ENCODE peak calls at places on chromosomes 16 and 17, in nine cellular contexts. J is T-helper 2 cell; F is NCI-H774; O is Right ventricle myocardium superior; D is HS-5; T is WTC11; Q is body of pancreas; A is naive thymus-derived CD4-positive, alpha-beta T cell; V is GM04504. P is an unnamed sample.

GRCh38 chr17:81951785-81952684 is 5.0 kb upstream of the MYADML2 start:
- DNase-seq in D (no peak), V (no peak), A (no peak), T (no peak), F (no peak), Q (no peak), J (no peak), O (no peak), P (no peak)

GRCh38 chr16:30092373-30093010 is 768 bp upstream of the TBX6 start:
- DNase-seq in D (no peak), O (peak; percentile 88), A (no peak), V (no peak), T (peak; percentile 86), F (peak; percentile 75), J (peak; percentile 71), Q (peak; percentile 57), P (peak; percentile 92)

GRCh38 chr16:78460428-78460827 is 361.0 kb downstream of the WWOX start:
- DNase-seq in V (no peak), Q (no peak), A (no peak), O (no peak), J (no peak), T (no peak), F (no peak), D (no peak), P (no peak)

GRCh38 chr17:18157354-18157985 is 26.2 kb upstream of the ALKBH5 start:
- DNase-seq in O (no peak), Q (no peak), D (no peak), F (no peak), T (no peak), A (no peak), V (no peak), J (no peak), P (no peak)

GRCh38 chr16:58503166-58503862 is 3.4 kb downstream of the NDRG4 start:
- DNase-seq in J (no peak), F (no peak), A (no peak), O (no peak), T (no peak), V (no peak), D (no peak), Q (no peak), P (no peak)

GRCh38 chr17:68771867-68772515 is 170.8 kb upstream of the FAM20A start:
- DNase-seq in D (no peak), A (peak; percentile 9), T (no peak), J (no peak), F (peak; percentile 24), O (no peak), Q (no peak), V (peak; percentile 58), P (peak; percentile 29)

GRCh38 chr17:14294876-14295275 is 6.0 kb upstream of the HS3ST3B1 start:
- DNase-seq in V (no peak), D (no peak), J (no peak), F (no peak), T (no peak), Q (no peak), O (no peak), A (no peak), P (no peak)

GRCh38 chr17:44362964-44363612 is 565 bp downstream of the FAM171A2 start:
- DNase-seq in D (no peak), V (no peak), T (no peak), O (no peak), Q (no peak), J (no peak), F (peak; percentile 20), A (peak; percentile 15), P (peak; percentile 83)

GRCh38 chr16:83954577-83955016 is 1.6 kb downstream of the OSGIN1 start:
- DNase-seq in A (no peak), J (no peak), Q (peak; percentile 73), D (no peak), V (peak; percentile 34), T (no peak), F (no peak), O (peak; percentile 61), P (no peak)

GRCh38 chr17:12227547-12227946 is 206.9 kb downstream of the MAP2K4 start:
- DNase-seq in Q (no peak), D (no peak), A (no peak), F (no peak), T (no peak), O (no peak), J (no peak), V (no peak), P (peak; percentile 12)

P was measured in K562.